ENCODE peak calls at places on chromosomes 7 and 10, in seven cellular contexts. W, Y, B, A, S, O and P are unnamed samples. For H3K9me3, the result is how much of the 10 kb centered on the place peaks cover.

GRCh38 chr10:14378387-14378960 is 47.8 kb upstream of the FRMD4A start:
- DNase-seq in Y (no peak), W (no peak), S (no peak), O (no peak), A (no peak), B (peak), P (no peak)

GRCh38 chr7:137026176-137026500 is 157.7 kb downstream of the CHRM2 start:
- DNase-seq in Y (no peak), B (no peak), S (no peak), W (no peak), O (no peak), A (no peak), P (no peak)

GRCh38 chr7:159114096-159114495 is 30.6 kb downstream of the VIPR2 start:
- DNase-seq in Y (no peak), W (no peak), B (no peak), S (peak), O (no peak), A (no peak), P (no peak)

GRCh38 chr10:91635401-91636400 is 2.8 kb upstream of the PPP1R3C start:
- DNase-seq in B (peak), S (no peak), Y (peak), A (peak), O (peak), W (peak), P (peak)

GRCh38 chr7:19561121-19561805 is 147.6 kb downstream of the POLR1F start:
- DNase-seq in Y (no peak), W (no peak), O (no peak), S (no peak), B (no peak), A (no peak), P (no peak)

GRCh38 chr7:54933610-54934009 is 85.2 kb upstream of the EGFR start:
- DNase-seq in B (no peak), S (no peak), W (no peak), Y (no peak), A (no peak), O (no peak), P (no peak)

GRCh38 chr10:97138174-97138573 is 47.6 kb downstream of the SLIT1 start:
- DNase-seq in S (no peak), W (peak), A (no peak), O (no peak), Y (no peak), B (no peak), P (no peak)

GRCh38 chr7:12572941-12573340 is 2.4 kb downstream of the SCIN start:
- DNase-seq in Y (no peak), A (no peak), W (no peak), O (no peak), S (no peak), B (no peak), P (no peak)

GRCh38 chr10:23514321-23514720 is 75.4 kb downstream of the OTUD1 start:
- DNase-seq in B (no peak), W (no peak), O (no peak), Y (no peak), A (no peak), S (no peak), P (no peak)

GRCh38 chr10:94274142-94274787 is 88.5 kb downstream of the NOC3L start:
- DNase-seq in W (peak), S (no peak), O (peak), A (no peak), B (peak), Y (no peak), P (no peak)

GRCh38 chr10:43204394-43204942 is 62.4 kb downstream of the RASGEF1A start:
- DNase-seq in S (peak), B (no peak), W (no peak), O (peak), A (no peak), Y (no peak), P (no peak)

GRCh38 chr10:70115948-70116682 is 16.5 kb downstream of the AIFM2 start:
- DNase-seq in B (peak), S (no peak), A (peak), W (peak), O (no peak), Y (peak), P (peak)

GRCh38 chr7:63039882-63040281 is 958.8 kb upstream of the ZNF722 start:
- DNase-seq in A (no peak), W (no peak), S (no peak), B (no peak), O (no peak), Y (no peak), P (no peak)

GRCh38 chr7:63040966-63041610 is 957.6 kb upstream of the ZNF722 start:
- DNase-seq in O (no peak), A (no peak), S (no peak), B (no peak), Y (no peak), W (no peak), P (no peak)

GRCh38 chr7:63042730-63043511 is 955.7 kb upstream of the ZNF722 start:
- DNase-seq in Y (no peak), S (no peak), B (no peak), W (no peak), A (no peak), O (no peak), P (no peak)

GRCh38 chr7:63040336-63040735 is 958.3 kb upstream of the ZNF722 start:
- DNase-seq in A (no peak), W (no peak), S (no peak), O (no peak), B (no peak), Y (no peak), P (no peak)

GRCh38 chr7:63041786-63042185 is 956.9 kb upstream of the ZNF722 start:
- DNase-seq in A (no peak), O (no peak), Y (no peak), B (no peak), W (no peak), S (no peak), P (no peak)
- H3K9me3 ChIP-seq in A (half or more), O (under half), Y (under half), B (under half), W (under half), S (half or more), P (under half)

DNA sequence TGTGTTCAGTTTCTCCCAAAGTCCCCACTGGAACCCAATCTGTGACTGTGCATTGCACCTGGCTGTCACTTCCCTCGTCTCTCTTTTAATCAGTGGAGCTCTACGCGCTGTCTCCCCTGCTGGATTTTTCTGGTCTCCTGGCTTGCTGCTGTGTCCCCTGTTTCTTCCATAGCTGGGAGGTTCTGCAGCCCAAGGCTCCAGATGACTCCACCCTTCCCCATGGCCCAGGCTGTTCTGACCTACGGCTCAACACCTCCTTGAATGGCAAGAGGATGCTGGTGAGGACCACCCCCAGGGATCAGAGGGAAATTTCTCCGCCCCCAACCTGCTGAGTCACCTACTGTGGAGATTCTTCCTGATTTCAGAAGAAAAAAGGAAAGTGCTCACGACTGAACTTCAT is 961.4 kb upstream of the ZNF722 start:
- DNase-seq in O (no peak), S (no peak), A (no peak), Y (no peak), B (no peak), W (no peak), P (no peak)
- H3K9me3 ChIP-seq in O (under half), S (half or more), A (under half), Y (under half), B (under half), W (under half), P (under half)

DNA sequence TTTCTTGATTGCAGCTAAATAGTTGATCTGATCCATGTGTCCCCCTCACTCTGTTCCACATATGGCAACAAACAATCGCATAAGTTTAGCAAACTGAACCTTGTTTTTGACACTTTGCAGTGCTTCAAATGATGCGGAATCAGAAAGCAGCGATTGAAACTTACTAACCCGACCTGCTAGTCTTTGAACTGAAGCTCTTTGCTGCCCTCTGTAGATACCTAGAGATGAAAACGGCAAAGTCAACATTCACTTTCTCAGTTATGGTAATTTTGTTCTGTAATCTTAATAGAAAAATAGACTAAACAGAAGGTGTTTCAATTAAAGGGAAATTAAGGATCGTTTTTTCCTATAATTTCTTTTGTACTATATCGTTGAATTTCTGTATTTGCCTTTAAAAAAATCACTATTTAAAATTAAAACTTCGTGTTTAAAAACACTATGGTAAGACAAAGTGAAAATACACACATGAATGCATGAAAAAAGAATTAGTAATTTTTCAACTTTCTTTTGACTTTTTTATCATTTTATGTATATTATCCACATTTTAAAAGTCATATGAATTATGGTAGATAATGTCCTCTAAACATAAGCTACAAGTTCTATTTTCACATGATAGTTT is 276.5 kb downstream of the MAGI2 start:
- DNase-seq in S (no peak), O (no peak), W (no peak), Y (no peak), A (peak), B (peak), P (no peak)
- H3K9me3 ChIP-seq in S (under half), O (under half), W (under half), Y (under half), A (under half), B (under half), P (under half)

GRCh38 chr7:155780884-155781283 is 31.4 kb downstream of the SHH start:
- DNase-seq in W (no peak), A (no peak), O (no peak), S (no peak), B (no peak), Y (no peak), P (no peak)

GRCh38 chr7:155782466-155782865 is 29.8 kb downstream of the SHH start:
- DNase-seq in B (no peak), A (no peak), W (no peak), O (no peak), S (no peak), Y (no peak), P (no peak)

GRCh38 chr7:155785536-155785935 is 26.7 kb downstream of the SHH start:
- DNase-seq in B (no peak), W (no peak), Y (no peak), A (peak), O (no peak), S (no peak), P (no peak)

GRCh38 chr7:155778349-155778748 is 33.9 kb downstream of the SHH start:
- DNase-seq in Y (no peak), S (no peak), O (no peak), W (no peak), B (no peak), A (no peak), P (no peak)

GRCh38 chr7:155781433-155781832 is 30.8 kb downstream of the SHH start:
- DNase-seq in A (no peak), B (no peak), Y (no peak), W (no peak), S (no peak), O (no peak), P (no peak)
- H3K9me3 ChIP-seq in A (under half), B (under half), Y (under half), W (under half), S (under half), O (under half), P (under half)

DNA sequence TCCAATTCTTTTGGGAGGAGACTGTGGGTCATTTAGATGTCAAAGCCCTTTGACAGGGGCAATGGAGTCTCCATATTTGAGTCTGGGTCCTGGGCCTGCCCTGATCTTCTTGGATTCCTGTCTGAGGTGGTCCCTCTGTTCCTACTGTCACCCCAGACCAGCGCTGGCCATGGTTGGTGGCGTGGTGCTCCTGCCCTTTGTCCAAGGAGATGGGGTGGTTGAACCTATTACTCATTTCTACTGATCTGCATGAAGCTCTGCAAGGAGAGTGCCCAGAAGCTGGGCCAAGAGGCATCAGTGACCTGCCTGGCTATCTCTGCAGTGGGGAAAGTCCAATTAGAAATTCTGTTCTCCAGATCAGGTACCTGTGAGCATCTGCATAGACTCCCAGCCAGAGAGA is 355.6 kb upstream of the NUPR2 start:
- DNase-seq in S (no peak), B (no peak), A (no peak), O (no peak), Y (no peak), W (no peak), P (no peak)
- H3K9me3 ChIP-seq in S (half or more), B (under half), A (half or more), O (under half), Y (under half), W (under half), P (under half)

GRCh38 chr10:28429573-28430216 is 103.2 kb upstream of the WAC start:
- DNase-seq in S (no peak), B (no peak), Y (no peak), O (no peak), W (peak), A (peak), P (no peak)

GRCh38 chr10:28432210-28432676 is 100.7 kb upstream of the WAC start:
- DNase-seq in A (peak), O (peak), Y (no peak), S (no peak), W (peak), B (peak), P (no peak)

GRCh38 chr10:28426392-28427159 is 106.3 kb upstream of the WAC start:
- DNase-seq in A (no peak), B (no peak), Y (no peak), S (no peak), O (no peak), W (no peak), P (no peak)

GRCh38 chr10:28431139-28431538 is 101.8 kb upstream of the WAC start:
- DNase-seq in O (no peak), Y (no peak), A (no peak), W (no peak), S (no peak), B (no peak), P (no peak)

GRCh38 chr10:28429045-28429444 is 103.9 kb upstream of the WAC start:
- DNase-seq in W (no peak), S (no peak), O (no peak), B (no peak), Y (no peak), A (no peak), P (no peak)
- H3K9me3 ChIP-seq in W (under half), S (under half), O (under half), B (under half), Y (under half), A (under half), P (under half)

GRCh38 chr10:130915065-130915464 is 396.5 kb downstream of the TCERG1L start:
- DNase-seq in O (no peak), S (no peak), Y (no peak), W (no peak), B (no peak), A (no peak), P (no peak)
- H3K9me3 ChIP-seq in O (under half), S (under half), Y (under half), W (under half), B (under half), A (under half), P (under half)

DNA sequence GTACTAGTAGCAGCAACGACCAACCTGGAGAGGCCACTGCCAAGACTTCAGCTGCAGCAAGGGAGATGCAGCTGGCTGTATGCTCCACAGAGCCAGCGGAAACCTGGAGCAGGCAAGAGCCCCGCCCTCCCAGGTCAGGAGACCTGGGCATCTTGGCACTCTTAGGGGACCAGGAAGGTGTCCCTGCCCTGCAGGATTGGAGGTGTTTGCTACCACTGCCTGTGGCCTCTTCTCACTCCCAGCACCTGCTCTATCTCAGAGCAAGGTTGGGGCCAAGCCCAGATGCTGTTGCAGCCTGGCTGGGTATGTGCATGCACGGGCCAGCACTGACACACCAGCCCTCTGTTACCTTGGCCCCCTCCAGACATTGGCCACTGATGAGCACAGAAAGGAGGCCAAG is 1512.8 kb downstream of the REEP3 start:
- DNase-seq in A (no peak), O (no peak), S (no peak), W (no peak), B (peak), Y (no peak), P (no peak)
- H3K9me3 ChIP-seq in A (under half), O (under half), S (under half), W (under half), B (under half), Y (under half), P (under half)

GRCh38 chr10:51343391-51343790 is 269.1 kb downstream of the PRKG1 start:
- DNase-seq in S (no peak), Y (no peak), B (no peak), O (no peak), A (no peak), W (no peak), P (no peak)

GRCh38 chr10:51342381-51342780 is 268.1 kb downstream of the PRKG1 start:
- DNase-seq in B (no peak), A (peak), W (no peak), S (no peak), Y (no peak), O (no peak), P (no peak)

GRCh38 chr10:51344371-51344770 is 270.1 kb downstream of the PRKG1 start:
- DNase-seq in B (no peak), O (no peak), W (no peak), S (no peak), Y (no peak), A (peak), P (no peak)

GRCh38 chr10:51341216-51341615 is 266.9 kb downstream of the PRKG1 start:
- DNase-seq in Y (no peak), B (no peak), W (peak), O (no peak), S (no peak), A (no peak), P (no peak)
- H3K9me3 ChIP-seq in Y (under half), B (under half), W (under half), O (under half), S (under half), A (under half), P (under half)

GRCh38 chr7:157612009-157612663 is 275.3 kb downstream of the DNAJB6 start:
- DNase-seq in W (no peak), O (no peak), A (no peak), B (no peak), S (peak), Y (no peak), P (no peak)
- H3K9me3 ChIP-seq in W (under half), O (under half), A (half or more), B (under half), S (under half), Y (under half), P (under half)